ENCODE peak calls at places on chromosomes 5 and 9, in ten cellular contexts. O is GM12878, H is prostate gland, M is suprapubic skin, J is HCT116, X is SK-N-SH, I is vagina, F is sigmoid colon, D is Panc1, R is upper lobe of left lung. P is an unnamed sample.

GRCh38 chr5:135364416-135365262 is 34.4 kb downstream of the MACROH2A1 start:
- DNase-seq in I (no peak), D (no peak), M (no peak), F (no peak), J (no peak), R (no peak), H (peak; percentile 80), O (no peak), X (no peak), P (no peak)

GRCh38 chr5:132498152-132498551 is 7.6 kb upstream of the IRF1 start:
- DNase-seq in F (peak; percentile 83), R (no peak), H (peak; percentile 27), I (peak; percentile 87), M (peak; percentile 71), X (peak; percentile 11), J (no peak), O (no peak), D (no peak), P (no peak)

GRCh38 chr9:5718296-5719032 is 89.6 kb downstream of the RIC1 start:
- DNase-seq in X (no peak), R (no peak), D (no peak), F (no peak), O (no peak), J (no peak), H (no peak), I (no peak), M (no peak), P (no peak)

GRCh38 chr5:80962630-80963520 is 2.7 kb downstream of the RASGRF2 start:
- DNase-seq in M (no peak), H (no peak), D (no peak), O (no peak), X (no peak), R (no peak), I (no peak), F (no peak), J (no peak), P (no peak)

GRCh38 chr9:14769235-14769580 is 46.7 kb upstream of the CER1 start:
- DNase-seq in J (peak; percentile 10), O (no peak), M (no peak), R (no peak), I (no peak), F (no peak), H (no peak), X (no peak), D (peak; percentile 10), P (no peak)

GRCh38 chr5:178150977-178151734 is 2.5 kb downstream of the NHP2 start:
- DNase-seq in J (no peak), R (peak; percentile 47), O (no peak), F (no peak), M (no peak), H (no peak), D (no peak), I (no peak), X (no peak), P (no peak)

GRCh38 chr9:34647651-34648050 is 1.2 kb downstream of the GALT start:
- DNase-seq in X (no peak), F (no peak), I (no peak), H (no peak), J (no peak), R (no peak), O (no peak), D (no peak), M (no peak), P (no peak)

GRCh38 chr9:77912895-77913693 is 118.5 kb downstream of the GNAQ start:
- DNase-seq in H (no peak), R (no peak), X (no peak), D (no peak), J (no peak), O (no peak), M (no peak), F (no peak), I (no peak), P (no peak)

GRCh38 chr9:20197976-20198685 is 409.3 kb upstream of the SLC24A2 start:
- DNase-seq in H (peak; percentile 85), M (no peak), I (no peak), R (no peak), O (no peak), D (no peak), J (no peak), X (peak; percentile 10), F (no peak), P (peak; percentile 65)

GRCh38 chr5:131787736-131788135 is 9.1 kb downstream of the FNIP1 start:
- DNase-seq in D (no peak), R (no peak), F (no peak), M (no peak), I (no peak), X (no peak), H (no peak), O (no peak), J (no peak), P (no peak)

GRCh38 chr9:73911814-73912213 is 585.3 kb upstream of the RORB start:
- DNase-seq in J (no peak), F (no peak), O (no peak), X (no peak), R (no peak), M (no peak), I (no peak), H (no peak), D (no peak), P (no peak)
- H3K4me1 ChIP-seq in J (no peaks in the 10 kb centered on the region), F (no peaks in the 10 kb centered on the region), O (no peaks in the 10 kb centered on the region), X (no peaks in the 10 kb centered on the region), R (no peaks in the 10 kb centered on the region), M (no peaks in the 10 kb centered on the region), I (no peaks in the 10 kb centered on the region), H (no peaks in the 10 kb centered on the region), D (no peaks in the 10 kb centered on the region), P (no peaks in the 10 kb centered on the region)

GRCh38 chr9:87065981-87066380 is 118.7 kb upstream of the GAS1 start:
- DNase-seq in D (no peak), J (no peak), X (no peak), F (no peak), O (no peak), R (no peak), M (no peak), I (no peak), H (no peak), P (no peak)

GRCh38 chr9:87063883-87064282 is 116.6 kb upstream of the GAS1 start:
- DNase-seq in R (no peak), J (no peak), M (no peak), I (no peak), O (no peak), X (no peak), F (no peak), D (no peak), H (no peak), P (no peak)

GRCh38 chr9:87063246-87063645 is 115.9 kb upstream of the GAS1 start:
- DNase-seq in D (no peak), F (no peak), I (no peak), H (no peak), X (no peak), R (no peak), O (no peak), M (no peak), J (no peak), P (no peak)

GRCh38 chr9:87062706-87063105 is 115.4 kb upstream of the GAS1 start:
- DNase-seq in I (no peak), X (no peak), R (no peak), J (no peak), F (no peak), H (no peak), O (no peak), M (no peak), D (no peak), P (no peak)

GRCh38 chr9:87064311-87064710 is 117.0 kb upstream of the GAS1 start:
- DNase-seq in I (no peak), O (no peak), H (no peak), D (no peak), F (no peak), X (no peak), J (no peak), M (no peak), R (no peak), P (no peak)
- TF ChIP-seq POLR2AphosphoS5 in I (no peak), O (no peak), H (no peak), D (no peak), F (no peak), X (no peak), J (no peak), M (no peak), R (no peak), P (no peak)

GRCh38 chr9:92295240-92295790 is 1.8 kb upstream of the IARS1 start:
- DNase-seq in R (no peak), J (no peak), I (no peak), D (no peak), F (no peak), M (no peak), X (no peak), O (no peak), H (no peak), P (no peak)
- H3K4me1 ChIP-seq in R (peaks cover 24% of the 10 kb centered on the region), J (peaks cover 22% of the 10 kb centered on the region), I (peaks cover 22% of the 10 kb centered on the region), D (peaks cover 12% of the 10 kb centered on the region), F (peaks cover 28% of the 10 kb centered on the region), M (peaks cover 39% of the 10 kb centered on the region), X (peaks cover 15% of the 10 kb centered on the region), O (peaks cover 17% of the 10 kb centered on the region), H (peaks cover 7% of the 10 kb centered on the region), P (peaks cover 31% of the 10 kb centered on the region)

GRCh38 chr5:1226231-1226630 is 1.1 kb downstream of the SLC6A18 start:
- DNase-seq in F (no peak), J (no peak), R (peak; percentile 60), X (no peak), M (no peak), H (no peak), O (no peak), I (no peak), D (no peak), P (no peak)
- TF ChIP-seq POLR2AphosphoS5 in F (no peak), J (no peak), R (no peak), X (no peak), M (no peak), H (no peak), O (no peak), I (no peak), D (no peak), P (no peak)

GRCh38 chr5:14202462-14202861 is 59.3 kb downstream of the TRIO start:
- DNase-seq in I (no peak), F (no peak), J (no peak), X (no peak), M (no peak), H (no peak), D (no peak), O (no peak), R (no peak), P (peak; percentile 19)
- H3K4me1 ChIP-seq in I (peaks cover 25% of the 10 kb centered on the region), F (peaks cover 89% of the 10 kb centered on the region), J (peaks cover 8% of the 10 kb centered on the region), X (peaks cover 25% of the 10 kb centered on the region), M (peaks cover 28% of the 10 kb centered on the region), H (no peaks in the 10 kb centered on the region), D (peaks cover 95% of the 10 kb centered on the region), O (peaks cover 31% of the 10 kb centered on the region), R (peaks cover 33% of the 10 kb centered on the region), P (peaks cover 63% of the 10 kb centered on the region)

GRCh38 chr5:143141652-143142051 is 261.8 kb downstream of the NR3C1 start:
- DNase-seq in M (no peak), O (no peak), H (no peak), F (no peak), X (no peak), J (no peak), I (no peak), R (no peak), D (no peak), P (no peak)
- TF ChIP-seq POLR2AphosphoS5 in M (no peak), O (no peak), H (no peak), F (no peak), X (no peak), J (no peak), I (no peak), R (no peak), D (no peak), P (no peak)